ENCODE peak calls at places on chromosomes 16 and 17, in ten cellular contexts. O, G, S, V, N, Z, K, I, D and W are unnamed samples.

GRCh38 chr16:4283939-4284338 is 11.1 kb upstream of the TFAP4 start:
- DNase-seq in D (peak; percentile 63), N (no peak), V (no peak), K (no peak), Z (no peak), I (no peak), S (peak; percentile 31), O (no peak), G (no peak), W (no peak)

GRCh38 chr16:27286446-27286845 is 17.9 kb upstream of the NSMCE1 start:
- DNase-seq in S (peak; percentile 95), V (no peak), I (no peak), O (no peak), G (no peak), Z (peak; percentile 41), K (no peak), N (no peak), D (peak; percentile 96), W (no peak)

GRCh38 chr17:69425978-69426377 is 11.5 kb downstream of the MAP2K6 start:
- DNase-seq in G (no peak), K (no peak), O (no peak), Z (no peak), I (no peak), D (no peak), N (no peak), V (no peak), S (no peak), W (no peak)

GRCh38 chr16:35687071-35687470 is 2227.7 kb downstream of the TP53TG3F start:
- DNase-seq in V (no peak), N (no peak), D (no peak), I (no peak), O (no peak), Z (no peak), S (no peak), K (no peak), G (no peak), W (no peak)

GRCh38 chr17:32875904-32876413 is 965 bp downstream of the MYO1D start:
- DNase-seq in O (no peak), G (no peak), Z (peak; percentile 6), N (no peak), I (no peak), K (peak; percentile 61), S (no peak), V (no peak), D (peak; percentile 9), W (no peak)

GRCh38 chr17:76446449-76447231 is 6.3 kb downstream of the UBE2O start:
- DNase-seq in G (no peak), V (no peak), N (no peak), I (no peak), S (peak; percentile 94), K (peak; percentile 34), O (no peak), Z (peak; percentile 80), D (peak; percentile 90), W (no peak)

GRCh38 chr16:17304124-17304813 is 166.5 kb downstream of the XYLT1 start:
- DNase-seq in Z (no peak), S (no peak), V (no peak), N (no peak), D (no peak), G (no peak), K (no peak), O (no peak), I (no peak), W (no peak)

GRCh38 chr16:30335598-30336474 is 19.3 kb downstream of the CD2BP2 start:
- DNase-seq in I (no peak), D (peak; percentile 55), V (no peak), G (no peak), O (no peak), Z (peak; percentile 51), K (no peak), N (no peak), S (no peak), W (no peak)

GRCh38 chr17:83083368-83084201 is 4.2 kb downstream of the METRNL start:
- DNase-seq in V (peak; percentile 70), S (peak; percentile 82), I (no peak), K (no peak), D (peak; percentile 99), G (no peak), N (no peak), O (no peak), Z (peak; percentile 84), W (peak; percentile 83)

GRCh38 chr16:58649707-58650106 is 20.1 kb upstream of the CNOT1 start:
- DNase-seq in K (no peak), S (no peak), D (no peak), N (no peak), G (no peak), O (no peak), V (no peak), I (no peak), Z (no peak), W (no peak)

GRCh38 chr17:77691216-77692085 is 267.1 kb upstream of the TNRC6C start:
- DNase-seq in O (peak; percentile 3), K (no peak), G (no peak), I (no peak), D (no peak), V (no peak), N (no peak), S (no peak), Z (no peak), W (peak; percentile 48)

GRCh38 chr16:59899940-59900339 is 1165.8 kb upstream of the GOT2 start:
- DNase-seq in Z (peak; percentile 1), K (no peak), O (no peak), N (no peak), I (no peak), D (no peak), S (no peak), V (no peak), G (no peak), W (no peak)

GRCh38 chr17:72560303-72561247 is 439.8 kb downstream of the SOX9 start:
- DNase-seq in Z (peak; percentile 38), V (peak; percentile 44), I (peak; percentile 61), K (peak; percentile 70), D (peak; percentile 51), G (no peak), S (peak; percentile 9), O (peak; percentile 23), N (peak; percentile 15), W (peak; percentile 84)

GRCh38 chr17:78529871-78530670 is 47.1 kb downstream of the DNAH17 start:
- DNase-seq in D (no peak), K (no peak), V (no peak), S (no peak), G (no peak), Z (no peak), O (no peak), N (no peak), I (no peak), W (no peak)

GRCh38 chr16:642189-643049 is 791 bp downstream of the MCRIP2 start:
- DNase-seq in I (no peak), O (peak; percentile 27), Z (peak; percentile 55), S (peak; percentile 7), V (no peak), G (no peak), N (no peak), D (peak; percentile 40), K (peak; percentile 65), W (peak; percentile 93)

GRCh38 chr17:62898239-62898864 is 67.7 kb upstream of the TANC2 start:
- DNase-seq in G (no peak), K (no peak), S (peak; percentile 55), I (no peak), D (peak; percentile 55), N (no peak), O (no peak), Z (no peak), V (no peak), W (no peak)

GRCh38 chr17:71438631-71439146 is 682.1 kb upstream of the SOX9 start:
- DNase-seq in S (peak; percentile 37), V (no peak), I (no peak), K (no peak), Z (peak; percentile 34), N (no peak), G (no peak), D (peak; percentile 98), O (no peak), W (no peak)

GRCh38 chr17:48174833-48175232 is 67.3 kb downstream of the SNX11 start:
- DNase-seq in S (no peak), D (no peak), N (no peak), O (no peak), K (no peak), V (no peak), G (no peak), Z (no peak), I (no peak), W (no peak)

GRCh38 chr16:6206080-6206479 is 1108.5 kb upstream of the EEF2KMT start:
- DNase-seq in O (no peak), Z (no peak), K (no peak), V (no peak), S (no peak), I (no peak), D (no peak), N (no peak), G (no peak), W (no peak)

GRCh38 chr16:85157813-85158701 is 45.8 kb upstream of the CIBAR2 start:
- DNase-seq in K (no peak), G (no peak), D (no peak), I (no peak), S (no peak), Z (no peak), N (no peak), O (peak; percentile 20), V (peak; percentile 31), W (peak; percentile 93)

GRCh38 chr16:56246051-56246817 is 54.9 kb downstream of the GNAO1 start:
- DNase-seq in I (no peak), O (no peak), V (no peak), Z (no peak), N (no peak), S (peak; percentile 62), D (peak; percentile 93), G (peak; percentile 24), K (no peak), W (peak; percentile 43)

GRCh38 chr17:4998666-4999428 is 1.1 kb downstream of the KIF1C start:
- DNase-seq in N (no peak), K (peak; percentile 11), D (no peak), S (peak; percentile 21), O (no peak), G (no peak), V (no peak), Z (no peak), I (no peak), W (peak; percentile 83)

GRCh38 chr16:48053346-48053745 is 102.4 kb downstream of the ABCC12 start:
- DNase-seq in K (no peak), G (no peak), V (no peak), D (peak; percentile 89), I (peak; percentile 47), N (no peak), S (peak; percentile 97), Z (no peak), O (no peak), W (peak; percentile 44)

GRCh38 chr17:35368086-35368824 is 5.2 kb downstream of the SLFN11 start:
- DNase-seq in K (no peak), N (peak; percentile 83), O (peak; percentile 79), Z (no peak), I (no peak), G (no peak), S (no peak), D (peak; percentile 28), V (no peak), W (peak; percentile 27)

GRCh38 chr16:58644765-58645487 is 15.3 kb upstream of the CNOT1 start:
- DNase-seq in Z (no peak), G (no peak), N (no peak), I (no peak), V (no peak), O (no peak), S (no peak), K (no peak), D (no peak), W (no peak)

GRCh38 chr17:32007463-32008298 is 498 bp downstream of the LRRC37B start:
- DNase-seq in I (peak; percentile 41), V (no peak), K (peak; percentile 76), G (no peak), O (no peak), D (peak; percentile 32), N (no peak), Z (peak; percentile 70), S (no peak), W (peak; percentile 73)

GRCh38 chr17:43546317-43547188 is at the start of gene ETV4:
- DNase-seq in I (peak; percentile 93), S (peak; percentile 93), V (peak; percentile 92), K (peak; percentile 73), G (peak; percentile 83), N (peak; percentile 36), O (peak; percentile 87), Z (peak; percentile 95), D (peak; percentile 95), W (peak; percentile 99)

GRCh38 chr17:46876353-46876887 is 25.0 kb downstream of the WNT9B start:
- DNase-seq in I (no peak), K (peak; percentile 19), Z (no peak), V (no peak), S (no peak), D (no peak), O (no peak), N (no peak), G (no peak), W (peak; percentile 88)